ENCODE peak calls at places on chromosomes 2 and 18, in four cellular contexts. F is HepG2, K is K562, X is GM12878. Y is an unnamed sample.

GRCh38 chr2:237540823-237541222 is 25.6 kb upstream of the PRLH start:
- DNase-seq in X (no peak), F (no peak), K (peak; percentile 7), Y (no peak)

GRCh38 chr2:33009249-33009648 is 62.5 kb downstream of the LTBP1 start:
- DNase-seq in F (no peak), K (no peak), X (no peak), Y (no peak)

GRCh38 chr2:179096090-179096489 is 46.2 kb upstream of the CCDC141 start:
- DNase-seq in K (no peak), X (peak; percentile 40), F (no peak), Y (no peak)

GRCh38 chr2:173028141-173028540 is 47.5 kb upstream of the MAP3K20 start:
- DNase-seq in K (no peak), X (no peak), F (no peak), Y (no peak)

GRCh38 chr2:134745023-134745422 is 26.2 kb upstream of the TMEM163 start:
- DNase-seq in K (no peak), F (no peak), X (no peak), Y (no peak)

GRCh38 chr2:28717339-28717758 is 34.3 kb upstream of the PPP1CB start:
- DNase-seq in F (peak; percentile 23), X (no peak), K (peak; percentile 12), Y (peak; percentile 49)

GRCh38 chr2:63651361-63651760 is 62.6 kb downstream of the MDH1 start:
- DNase-seq in K (no peak), F (no peak), X (no peak), Y (no peak)

GRCh38 chr2:240573516-240574385 is 5.5 kb downstream of the RNPEPL1 start:
- DNase-seq in F (no peak), K (no peak), X (no peak), Y (no peak)

GRCh38 chr2:8447610-8448221 is 234.1 kb upstream of the ID2 start:
- DNase-seq in F (no peak), K (no peak), X (no peak), Y (no peak)

GRCh38 chr2:65846984-65847383 is 414.6 kb upstream of the SPRED2 start:
- DNase-seq in K (no peak), F (no peak), X (no peak), Y (no peak)

GRCh38 chr2:21041943-21042707 is 1.7 kb downstream of the APOB start:
- DNase-seq in X (no peak), F (peak; percentile 92), K (no peak), Y (no peak)

GRCh38 chr2:120226296-120226695 is 3.1 kb upstream of the TMEM185B start:
- DNase-seq in X (no peak), F (no peak), K (no peak), Y (no peak)

GRCh38 chr2:240217431-240218301 is 77.2 kb upstream of the OTOS start:
- DNase-seq in F (no peak), X (no peak), K (no peak), Y (no peak)

GRCh38 chr2:10217499-10217861 is 85.2 kb upstream of the HPCAL1 start:
- DNase-seq in K (no peak), F (no peak), X (no peak), Y (no peak)

GRCh38 chr18:6854811-6855210 is 125.3 kb downstream of the ARHGAP28 start:
- DNase-seq in F (no peak), K (no peak), X (no peak), Y (no peak)

GRCh38 chr18:58354051-58354450 is 274.8 kb downstream of the ALPK2 start:
- DNase-seq in X (no peak), K (no peak), F (no peak), Y (no peak)

GRCh38 chr18:49479381-49480137 is 7.5 kb downstream of the C18orf32 start:
- DNase-seq in F (no peak), X (no peak), K (peak; percentile 53), Y (no peak)

GRCh38 chr2:101782427-101782792 is 84.9 kb downstream of the MAP4K4 start:
- DNase-seq in F (no peak), X (no peak), K (no peak), Y (no peak)

GRCh38 chr2:159648643-159649042 is 32.3 kb upstream of the BAZ2B start:
- DNase-seq in X (no peak), F (no peak), K (no peak), Y (no peak)

GRCh38 chr18:35707674-35708073 is 126.1 kb downstream of the GALNT1 start:
- DNase-seq in F (no peak), K (no peak), X (no peak), Y (peak; percentile 89)

GRCh38 chr18:10015941-10016819 is 102.4 kb downstream of the VAPA start:
- DNase-seq in K (no peak), F (no peak), X (no peak), Y (peak; percentile 47)

GRCh38 chr2:236371010-236371409 is 106.8 kb upstream of the ASB18 start:
- DNase-seq in K (no peak), X (no peak), F (no peak), Y (no peak)

GRCh38 chr2:47389692-47390091 is 13.3 kb upstream of the MSH2 start:
- DNase-seq in K (no peak), X (no peak), F (no peak), Y (no peak)

GRCh38 chr2:50863856-50864255 is 168.1 kb downstream of the NRXN1 start:
- DNase-seq in F (no peak), K (no peak), X (no peak), Y (no peak)

DNA sequence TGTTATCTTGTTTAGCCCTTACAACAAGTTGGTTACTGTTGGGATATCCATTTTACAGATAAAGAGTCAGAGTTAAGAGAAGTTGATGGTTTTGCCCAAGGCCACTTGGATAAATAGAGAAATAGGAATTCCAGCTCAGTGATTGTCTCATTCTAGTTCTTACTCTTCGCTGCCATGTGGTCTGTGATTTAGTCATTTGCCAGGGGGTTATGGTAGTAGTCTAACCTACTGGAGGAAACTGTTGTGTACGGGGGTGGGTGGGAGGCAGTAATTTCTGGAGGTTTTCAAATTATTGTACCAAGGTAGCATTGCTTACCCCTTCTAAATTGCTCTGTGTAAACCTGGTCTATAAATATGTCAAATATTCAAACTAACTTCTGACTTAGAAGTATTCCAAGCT is 110.4 kb downstream of the MAP2 start:
- DNase-seq in F (no peak), K (no peak), X (no peak), Y (no peak)
- TF ChIP-seq MAX in F (no peak), K (no peak), X (no peak), Y (no peak)

GRCh38 chr2:113276216-113276905 is 2.4 kb downstream of the PAX8 start:
- DNase-seq in K (no peak), X (no peak), F (no peak), Y (no peak)
- TF ChIP-seq EZH2 in K (no peak), X (no peak), F (no peak), Y (no peak)

DNA sequence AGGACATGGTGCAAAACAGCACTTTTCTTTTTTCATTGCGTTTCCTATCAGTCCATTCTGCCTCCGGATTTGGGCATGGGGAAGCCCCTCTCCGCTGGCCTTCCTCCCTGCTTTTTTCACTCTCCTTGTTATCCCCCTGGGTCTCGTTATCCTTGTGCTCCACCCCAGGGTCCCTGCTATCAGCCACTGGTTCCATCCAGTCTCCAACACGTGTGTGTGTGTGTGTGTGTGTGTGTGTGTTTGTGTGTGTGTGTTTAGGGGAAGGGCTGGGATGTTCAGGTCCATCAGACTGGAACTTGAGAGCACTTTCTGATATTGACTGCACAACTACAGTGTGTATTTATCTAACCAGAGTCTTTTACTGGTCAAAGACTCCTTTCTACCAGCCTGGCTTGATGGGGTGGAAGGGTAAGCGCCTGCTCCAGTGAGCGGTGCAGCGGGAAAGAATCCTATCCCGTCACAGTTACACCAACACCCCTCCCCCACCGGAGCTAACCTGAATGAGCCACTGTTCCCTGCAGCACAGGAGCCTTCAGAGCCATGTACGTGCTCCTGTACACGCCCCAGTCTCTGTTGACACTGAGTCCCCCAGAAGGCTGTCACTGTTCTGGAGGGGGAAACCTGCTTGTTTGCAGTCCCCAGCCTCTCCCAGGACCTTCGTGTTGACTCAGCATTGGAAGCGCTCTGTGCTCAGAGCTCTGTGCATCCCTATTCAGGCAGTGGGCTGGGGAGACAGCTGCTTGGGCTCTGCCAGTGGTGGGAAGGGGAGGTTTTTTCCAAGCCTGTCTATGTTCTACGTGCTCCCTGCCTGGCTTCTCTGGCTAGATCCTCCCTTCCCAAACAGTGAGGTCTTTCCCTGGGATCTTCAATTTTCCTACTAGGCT is 4.6 kb downstream of the INHA start:
- DNase-seq in K (peak; percentile 35), F (peak; percentile 100), X (no peak), Y (no peak)
- TF ChIP-seq MYC in K (no peak), F (peak; percentile 81), X (no peak), Y (no peak)

GRCh38 chr2:152825834-152826233 is 107.4 kb downstream of the ARL6IP6 start:
- DNase-seq in X (no peak), K (no peak), F (no peak), Y (no peak)
- TF ChIP-seq MAX in X (no peak), K (no peak), F (no peak), Y (no peak)

GRCh38 chr2:70947556-70948184 is 12.0 kb downstream of the ATP6V1B1 start:
- DNase-seq in X (no peak), K (peak; percentile 39), F (no peak), Y (peak; percentile 65)
- TF ChIP-seq EZH2 in X (no peak), K (no peak), F (no peak), Y (no peak)